ENCODE peak calls at places on chromosomes 16 and 17, in four cellular contexts. C is HFFc6; A is activated CD8-positive, alpha-beta memory T cell treated with anti-CD3 and anti-CD28 coated beads for 24 hours; Y is pancreas. F is an unnamed sample.

GRCh38 chr17:17866897-17867296 is 30.1 kb upstream of the SREBF1 start:
- DNase-seq in A (no peak), C (no peak), Y (no peak), F (no peak)

GRCh38 chr16:85990861-85991301 is 91.9 kb downstream of the IRF8 start:
- DNase-seq in Y (no peak), C (no peak), A (no peak), F (no peak)

GRCh38 chr16:264440-264951 is 11.2 kb downstream of the RGS11 start:
- DNase-seq in C (no peak), A (no peak), Y (no peak), F (no peak)

GRCh38 chr17:50908860-50909764 is 43.0 kb upstream of the TOB1 start:
- DNase-seq in C (no peak), Y (peak; percentile 90), A (no peak), F (no peak)

GRCh38 chr16:88308441-88309173 is 74.2 kb upstream of the ZNF469 start:
- DNase-seq in Y (no peak), A (no peak), C (no peak), F (no peak)

GRCh38 chr17:69305177-69305576 is 21.8 kb downstream of the ABCA5 start:
- DNase-seq in A (no peak), Y (no peak), C (no peak), F (no peak)

GRCh38 chr16:81319221-81319912 is 4.6 kb downstream of the GAN start:
- DNase-seq in Y (no peak), A (no peak), C (peak; percentile 65), F (peak; percentile 94)

GRCh38 chr17:45431531-45432404 is 902 bp downstream of the ARHGAP27 start:
- DNase-seq in Y (peak; percentile 75), A (peak; percentile 88), C (peak; percentile 35), F (peak; percentile 22)

GRCh38 chr17:2302740-2303277 is 776 bp downstream of the SMG6 start:
- DNase-seq in Y (no peak), A (no peak), C (no peak), F (peak; percentile 23)

GRCh38 chr17:81926451-81927144 is 937 bp downstream of the MAFG start:
- DNase-seq in C (peak; percentile 75), Y (peak; percentile 86), A (peak; percentile 87), F (peak; percentile 68)

GRCh38 chr16:84209989-84210388 is 19.0 kb downstream of the ADAD2 start:
- DNase-seq in C (no peak), Y (no peak), A (no peak), F (no peak)

GRCh38 chr17:42989726-42990652 is 8.2 kb upstream of the RPL27 start:
- DNase-seq in C (peak; percentile 86), A (no peak), Y (no peak), F (peak; percentile 45)

GRCh38 chr16:68416057-68417046 is 32.0 kb downstream of the SMPD3 start:
- DNase-seq in Y (peak; percentile 82), C (no peak), A (no peak), F (no peak)

GRCh38 chr17:70478883-70479282 is 309.6 kb downstream of the KCNJ2 start:
- DNase-seq in C (no peak), Y (no peak), A (no peak), F (no peak)

GRCh38 chr17:29555840-29556239 is 11.0 kb downstream of the ABHD15 start:
- DNase-seq in Y (no peak), C (no peak), A (no peak), F (no peak)